ENCODE peak calls at places on chromosome 12, in seven cellular contexts. Q is EL; H is psoas muscle; I is RPMI7951; T is fibroblast of mammary gland; X is stimulated activated CD4-positive, alpha-beta T cell treated with anti-CD3 and anti-CD28 coated beads, Interleukin-12 subunit alpha, Interleukin-12 subunit beta, amount 100 ng/mL, for 24 hours; K is stimulated activated naive CD4-positive, alpha-beta T cell. G is an unnamed sample.

GRCh38 chr12:68310370-68310769 is 21.8 kb downstream of the MDM1 start:
- DNase-seq in Q (peak), H (no peak), X (no peak), I (peak), T (peak), K (no peak), G (no peak)

GRCh38 chr12:10563002-10563401 is 50.4 kb downstream of the MAGOHB start:
- DNase-seq in K (no peak), I (no peak), X (no peak), H (no peak), Q (peak), T (peak), G (no peak)

GRCh38 chr12:105672576-105672975 is 342.1 kb downstream of the C12orf75 start:
- DNase-seq in H (peak), Q (no peak), X (no peak), T (no peak), I (no peak), K (no peak), G (peak)

GRCh38 chr12:20050166-20050565 is 318.2 kb upstream of the PDE3A start:
- DNase-seq in I (no peak), Q (no peak), K (no peak), H (no peak), T (peak), X (no peak), G (no peak)

GRCh38 chr12:31119531-31120211 is 46.0 kb downstream of the DDX11 start:
- DNase-seq in X (no peak), I (no peak), K (no peak), Q (no peak), H (no peak), T (no peak), G (no peak)

GRCh38 chr12:12899530-12900380 is 8.4 kb downstream of the GPRC5A start:
- DNase-seq in I (peak), T (peak), K (no peak), Q (peak), X (peak), H (no peak), G (no peak)

GRCh38 chr12:94570161-94570560 is 80.2 kb downstream of the TMCC3 start:
- DNase-seq in H (no peak), X (no peak), T (peak), K (no peak), I (peak), Q (peak), G (no peak)

GRCh38 chr12:123106640-123107359 is 44.1 kb downstream of the PITPNM2 start:
- DNase-seq in Q (no peak), T (no peak), I (no peak), X (peak), K (peak), H (peak), G (no peak)

GRCh38 chr12:7106082-7106481 is 2.9 kb downstream of the C1RL start:
- DNase-seq in K (no peak), X (no peak), H (no peak), T (no peak), Q (no peak), I (no peak), G (no peak)

GRCh38 chr12:6534914-6535696 is 788 bp downstream of the GAPDH start:
- DNase-seq in Q (peak), H (peak), X (peak), K (peak), I (peak), T (peak), G (peak)

GRCh38 chr12:62764251-62764650 is 170.7 kb downstream of the PPM1H start:
- DNase-seq in K (no peak), I (no peak), X (no peak), Q (no peak), T (peak), H (no peak), G (no peak)

GRCh38 chr12:91119089-91119488 is 7.8 kb upstream of the LUM start:
- DNase-seq in Q (no peak), X (no peak), K (no peak), I (no peak), H (no peak), T (no peak), G (no peak)

GRCh38 chr12:113135178-113136127 is at the start of gene RASAL1:
- DNase-seq in X (peak), T (no peak), K (peak), H (no peak), I (no peak), Q (no peak), G (no peak)

GRCh38 chr12:67070307-67070600 is 198.9 kb upstream of the CAND1 start:
- DNase-seq in Q (no peak), I (no peak), T (no peak), K (no peak), H (no peak), X (peak), G (no peak)

GRCh38 chr12:60266381-60266852 is 670.6 kb downstream of the SLC16A7 start:
- DNase-seq in Q (peak), K (no peak), I (peak), X (no peak), T (peak), H (no peak), G (no peak)

GRCh38 chr12:119920064-119920463 is 42.9 kb upstream of the CIT start:
- DNase-seq in X (no peak), K (no peak), H (no peak), Q (no peak), T (no peak), I (no peak), G (no peak)

GRCh38 chr12:116354950-116355779 is 77.7 kb upstream of the MED13L start:
- DNase-seq in T (no peak), X (no peak), H (no peak), I (no peak), K (no peak), Q (no peak), G (no peak)

GRCh38 chr12:112283541-112283940 is 98.7 kb downstream of the HECTD4 start:
- DNase-seq in H (peak), X (no peak), K (no peak), I (no peak), Q (no peak), T (no peak), G (peak)

GRCh38 chr12:14913381-14913781 is 25.0 kb downstream of the ERP27 start:
- DNase-seq in K (no peak), H (no peak), X (no peak), T (no peak), I (peak), Q (no peak), G (peak)

GRCh38 chr12:89051065-89051677 is 301.1 kb downstream of the DUSP6 start:
- DNase-seq in X (no peak), I (peak), Q (peak), T (peak), H (no peak), K (peak), G (no peak)

GRCh38 chr12:114395755-114396152 is 10.2 kb downstream of the TBX5 start:
- DNase-seq in I (no peak), T (peak), H (no peak), X (no peak), K (no peak), Q (peak), G (no peak)

GRCh38 chr12:68746572-68747180 is 700 bp downstream of the SLC35E3 start:
- DNase-seq in X (peak), T (peak), Q (peak), H (peak), K (no peak), I (peak), G (peak)

GRCh38 chr12:132397152-132397933 is 68.0 kb upstream of the GALNT9 start:
- DNase-seq in T (no peak), K (no peak), H (peak), X (no peak), Q (no peak), I (no peak), G (no peak)

GRCh38 chr12:54075974-54076373 is 22.3 kb downstream of the HOXC4 start:
- DNase-seq in T (no peak), H (no peak), K (no peak), Q (no peak), I (no peak), X (no peak), G (no peak)

G was measured in heart right ventricle.